ENCODE peak calls at places on chromosomes 3 and 15, in four cellular contexts. Y is heart left ventricle; W is heart right ventricle; Q is naive thymus-derived CD4-positive, alpha-beta T cell. E is an unnamed sample. For H3K9me3, H3K36me3 and H3K4me1, the result is how much of the 10 kb centered on the place peaks cover.

GRCh38 chr15:68368731-68369435 is 63.1 kb downstream of the ITGA11 start:
- DNase-seq in Y (no peak), W (no peak), Q (no peak), E (no peak)

GRCh38 chr3:23202203-23202920 is 765 bp upstream of the UBE2E2 start:
- DNase-seq in Y (peak), W (peak), Q (no peak), E (no peak)

GRCh38 chr15:52078876-52079700 is 33.5 kb downstream of the BCL2L10 start:
- DNase-seq in Y (peak), W (peak), Q (peak), E (peak)

GRCh38 chr15:45719490-45719889 is 84.7 kb downstream of the SQOR start:
- DNase-seq in Y (no peak), W (peak), Q (no peak), E (no peak)

GRCh38 chr15:48582472-48583235 is 62.9 kb downstream of the FBN1 start:
- DNase-seq in Y (no peak), W (peak), Q (no peak), E (no peak)

GRCh38 chr3:132135628-132136333 is 101.0 kb upstream of the CPNE4 start:
- DNase-seq in Y (no peak), W (no peak), Q (no peak), E (no peak)

GRCh38 chr3:195075199-195075940 is 195.6 kb downstream of the XXYLT1 start:
- DNase-seq in Y (peak), W (no peak), Q (no peak), E (no peak)

GRCh38 chr3:138835177-138835757 is 539 bp upstream of the PIK3CB start:
- DNase-seq in Y (no peak), W (no peak), Q (no peak), E (no peak)

GRCh38 chr3:15271785-15272381 is 60.5 kb downstream of the SH3BP5 start:
- DNase-seq in Y (peak), W (peak), Q (peak), E (peak)

GRCh38 chr15:87626835-87627234 is 629.7 kb downstream of the NTRK3 start:
- DNase-seq in Y (no peak), W (no peak), Q (no peak), E (no peak)

GRCh38 chr3:101779808-101780366 is 876 bp downstream of the NXPE3 start:
- DNase-seq in Y (no peak), W (no peak), Q (no peak), E (no peak)

GRCh38 chr15:73582961-73583360 is 50.2 kb downstream of the NPTN start:
- DNase-seq in Y (no peak), W (no peak), Q (no peak), E (no peak)

GRCh38 chr3:130789678-130790340 is 43.2 kb upstream of the PIK3R4 start:
- DNase-seq in Y (no peak), W (no peak), Q (no peak), E (no peak)

GRCh38 chr15:91945385-91945784 is 91.9 kb downstream of the SLCO3A1 start:
- DNase-seq in Y (no peak), W (no peak), Q (no peak), E (no peak)

GRCh38 chr15:73225358-73226015 is 143.3 kb downstream of the HCN4 start:
- DNase-seq in Y (no peak), W (no peak), Q (peak), E (peak)

GRCh38 chr3:15575446-15575845 is 25.9 kb downstream of the HACL1 start:
- DNase-seq in Y (no peak), W (no peak), Q (no peak), E (no peak)

GRCh38 chr3:86938706-86939105 is 52.2 kb downstream of the VGLL3 start:
- DNase-seq in Y (no peak), W (no peak), Q (no peak), E (no peak)

GRCh38 chr3:135860761-135861160 is 104.8 kb upstream of the PPP2R3A start:
- DNase-seq in Y (no peak), W (no peak), Q (no peak), E (no peak)

GRCh38 chr15:66701422-66702034 is 508 bp upstream of the SMAD6 start:
- DNase-seq in Y (peak), W (peak), Q (peak), E (peak)

GRCh38 chr3:99891610-99892285 is 74.1 kb downstream of the CMSS1 start:
- DNase-seq in Y (no peak), W (no peak), Q (no peak), E (no peak)

GRCh38 chr3:187773963-187774789 is 28.9 kb upstream of the BCL6 start:
- DNase-seq in Y (no peak), W (peak), Q (no peak), E (no peak)

GRCh38 chr15:25849431-25849921 is 13.7 kb downstream of the ATP10A start:
- DNase-seq in Y (peak), W (peak), Q (no peak), E (no peak)

GRCh38 chr15:69141286-69141701 is 19.1 kb upstream of the GLCE start:
- DNase-seq in Y (no peak), W (no peak), Q (no peak), E (no peak)

GRCh38 chr15:67149068-67149841 is 83.9 kb downstream of the SMAD3 start:
- DNase-seq in Y (no peak), W (no peak), Q (no peak), E (no peak)

GRCh38 chr3:169583269-169583668 is 80.2 kb downstream of the MECOM start:
- DNase-seq in Y (no peak), W (no peak), Q (no peak), E (no peak)

GRCh38 chr3:18840535-18841137 is 307.7 kb upstream of the KCNH8 start:
- DNase-seq in Y (no peak), W (no peak), Q (no peak), E (no peak)

GRCh38 chr3:126432901-126433480 is 38.3 kb downstream of the CFAP100 start:
- DNase-seq in Y (no peak), W (no peak), Q (peak), E (no peak)

GRCh38 chr15:100001405-100001804 is 268.2 kb upstream of the LYSMD4 start:
- DNase-seq in Y (no peak), W (no peak), Q (no peak), E (no peak)

GRCh38 chr15:40915679-40916078 is 13.5 kb upstream of the DLL4 start:
- DNase-seq in Y (no peak), W (no peak), Q (no peak), E (no peak)

GRCh38 chr3:171132873-171133272 is 106.4 kb upstream of the SLC2A2 start:
- DNase-seq in Y (no peak), W (no peak), Q (no peak), E (no peak)

GRCh38 chr3:109702252-109702651 is 364.9 kb upstream of the DPPA4 start:
- DNase-seq in Y (no peak), W (no peak), Q (no peak), E (no peak)

GRCh38 chr15:69958494-69959134 is 139.1 kb downstream of the TLE3 start:
- DNase-seq in Y (no peak), W (no peak), Q (no peak), E (no peak)

DNA sequence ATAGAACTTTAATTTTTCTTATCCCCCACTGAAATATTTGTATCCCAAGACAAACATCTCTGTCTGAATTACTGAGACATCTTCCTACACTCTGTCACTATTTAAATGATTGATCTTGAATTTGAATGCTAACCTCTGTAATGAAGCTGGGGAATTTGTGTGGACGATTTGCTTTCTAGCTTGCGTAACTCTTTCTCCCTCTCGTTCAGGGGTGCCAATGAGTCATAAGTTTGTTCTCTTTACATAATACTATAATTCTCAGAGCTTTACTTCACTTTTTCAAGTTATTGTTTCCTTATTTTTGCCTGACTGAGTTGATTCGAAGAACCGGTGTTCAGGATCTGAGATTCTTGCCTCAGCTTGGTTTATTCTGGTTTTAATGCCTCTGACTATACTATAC is 783.3 kb upstream of the CADM2 start:
- DNase-seq in Y (no peak), W (no peak), Q (no peak), E (no peak)
- H3K9me3 ChIP-seq in Y (under half), W (under half), Q (under half), E (under half)

GRCh38 chr3:123086110-123086642 is 19.4 kb downstream of the PDIA5 start:
- DNase-seq in Y (no peak), W (no peak), Q (no peak), E (no peak)

GRCh38 chr3:123088360-123088759 is 21.5 kb downstream of the PDIA5 start:
- DNase-seq in Y (no peak), W (no peak), Q (no peak), E (no peak)

GRCh38 chr3:123090700-123091585 is 24.1 kb downstream of the PDIA5 start:
- DNase-seq in Y (no peak), W (no peak), Q (no peak), E (no peak)

GRCh38 chr3:123092243-123092642 is 25.4 kb downstream of the PDIA5 start:
- DNase-seq in Y (no peak), W (no peak), Q (no peak), E (no peak)

DNA sequence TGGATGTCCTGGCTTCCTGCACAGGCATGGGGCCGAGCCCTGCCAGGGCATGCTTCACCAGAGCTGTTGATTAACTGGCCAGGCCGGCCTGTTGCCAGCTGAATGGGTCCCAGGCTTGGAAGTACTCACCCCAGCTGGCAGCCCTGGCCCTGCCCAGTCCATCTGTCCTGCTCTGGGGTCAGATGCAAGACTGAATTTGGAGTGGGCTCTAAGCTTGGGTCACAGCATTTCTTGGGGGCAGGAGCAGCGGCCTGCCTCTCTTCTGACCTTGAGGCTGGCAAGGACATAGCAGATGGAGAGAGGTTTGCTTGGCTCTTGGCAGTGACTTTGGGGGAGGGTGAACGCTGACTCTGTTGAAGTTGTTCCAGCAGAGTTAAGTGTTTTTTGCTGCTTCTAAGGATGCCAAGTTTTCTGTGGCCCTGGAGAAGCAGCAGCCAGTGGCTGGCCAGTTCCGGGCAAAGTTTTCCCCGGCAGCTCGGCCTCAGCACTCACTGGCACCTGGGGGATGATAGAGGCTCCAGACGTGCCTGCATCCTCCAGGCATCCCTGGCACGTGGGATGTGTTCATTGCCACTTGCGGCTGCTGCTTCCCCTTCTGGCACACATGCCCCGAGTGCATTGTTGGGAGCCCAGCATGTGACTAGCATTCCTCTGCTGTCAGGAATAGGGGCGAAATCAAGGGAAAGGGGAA is 22.9 kb downstream of the PDIA5 start:
- DNase-seq in Y (peak), W (peak), Q (no peak), E (no peak)
- H3K36me3 ChIP-seq in Y (under half), W (under half), Q (under half), E (under half)

GRCh38 chr15:58588096-58588495 is 156.3 kb downstream of the LIPC start:
- DNase-seq in Y (no peak), W (no peak), Q (no peak), E (no peak)

GRCh38 chr15:58587481-58587880 is 155.7 kb downstream of the LIPC start:
- DNase-seq in Y (no peak), W (no peak), Q (no peak), E (no peak)

GRCh38 chr15:58590901-58591300 is 158.6 kb downstream of the ADAM10 start:
- DNase-seq in Y (no peak), W (no peak), Q (no peak), E (no peak)

GRCh38 chr15:58590236-58590635 is 158.4 kb downstream of the LIPC start:
- DNase-seq in Y (no peak), W (no peak), Q (no peak), E (no peak)

DNA sequence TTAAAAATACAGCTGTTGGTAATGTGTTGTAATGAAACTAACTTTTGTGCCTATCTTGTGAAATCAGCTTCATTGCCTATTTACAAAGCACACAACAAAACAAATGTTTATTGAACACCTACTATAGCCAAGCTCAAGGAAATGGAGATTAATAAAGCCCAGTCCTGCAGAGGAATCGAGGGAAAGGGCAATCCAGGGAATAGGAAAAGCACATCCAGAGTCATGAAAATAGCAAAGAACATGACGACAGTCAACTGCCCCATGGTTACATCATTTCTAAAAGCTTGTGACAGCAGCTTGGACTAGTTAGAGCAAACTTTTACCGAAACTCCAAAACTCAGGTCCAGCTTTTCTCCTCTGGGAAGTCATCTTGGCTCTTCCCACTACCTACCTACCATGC is 157.3 kb downstream of the LIPC start:
- DNase-seq in Y (no peak), W (no peak), Q (no peak), E (no peak)
- H3K4me1 ChIP-seq in Y (under half), W (under half), Q (under half), E (under half)

DNA sequence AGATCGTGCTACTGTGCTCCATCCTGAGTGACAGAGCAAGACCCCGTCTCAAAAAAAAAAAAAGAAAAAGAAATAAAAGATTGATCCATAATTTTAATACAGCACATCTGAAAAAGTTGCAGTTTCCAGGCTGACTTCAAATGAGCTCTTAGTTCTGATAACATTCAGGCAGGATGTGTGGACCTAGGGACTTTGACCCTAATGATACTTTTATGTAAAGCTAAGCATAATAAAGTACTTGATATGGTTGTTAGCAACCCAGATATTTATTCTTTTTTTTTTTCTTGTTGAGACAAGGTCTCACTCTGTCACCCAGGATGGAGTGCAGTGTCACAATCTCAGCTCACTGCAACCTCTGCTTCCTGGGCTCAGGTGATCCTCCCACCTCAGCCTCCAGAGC is 10.8 kb upstream of the GK5 start:
- DNase-seq in Y (no peak), W (no peak), Q (no peak), E (no peak)
- H3K9me3 ChIP-seq in Y (under half), W (under half), Q (under half), E (under half)

DNA sequence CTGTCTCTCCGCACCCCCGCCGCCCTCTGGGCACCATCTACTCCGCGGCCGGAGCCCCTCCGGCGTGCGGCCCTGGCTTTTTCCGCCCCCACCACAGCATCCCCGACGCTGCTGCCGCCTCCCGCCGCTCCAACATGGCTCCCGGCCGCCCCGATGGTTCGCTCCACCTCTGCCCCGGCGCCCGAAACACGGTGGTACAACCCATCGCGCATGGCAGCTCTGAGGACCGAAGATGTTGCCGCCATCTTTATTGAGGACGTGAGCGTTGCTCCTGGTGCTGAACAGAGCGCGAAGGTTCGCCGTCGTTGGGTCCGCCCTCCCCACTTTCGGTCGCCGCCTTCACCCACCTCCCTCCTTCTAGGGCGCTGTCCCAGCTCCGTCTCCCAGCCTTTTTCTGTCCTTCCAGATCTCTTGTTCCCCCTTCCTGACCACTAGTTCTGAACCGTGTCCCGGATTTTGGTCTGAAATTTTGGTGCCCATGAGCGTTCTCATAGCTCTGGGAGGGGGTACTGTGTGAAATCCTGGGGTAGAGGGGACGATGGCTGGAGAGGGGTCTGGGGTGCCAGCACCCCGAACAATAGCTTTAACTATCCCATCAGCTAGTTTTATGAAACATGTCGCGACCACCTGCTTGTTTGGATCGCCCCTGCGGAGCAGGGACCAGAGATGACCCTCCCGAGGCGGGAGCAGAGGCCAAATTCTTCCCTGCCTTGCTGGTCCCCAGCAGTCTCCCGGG is at the start of gene CELSR3:
- DNase-seq in Y (peak), W (peak), Q (peak), E (peak)
- H3K36me3 ChIP-seq in Y (under half), W (under half), Q (under half), E (under half)

GRCh38 chr3:149611149-149611548 is 46.7 kb downstream of the WWTR1 start:
- DNase-seq in Y (no peak), W (no peak), Q (no peak), E (no peak)
- H3K4me1 ChIP-seq in Y (half or more), W (half or more), Q (under half), E (under half)

GRCh38 chr15:80527961-80528360 is 123.8 kb downstream of the ARNT2 start:
- DNase-seq in Y (no peak), W (no peak), Q (no peak), E (no peak)

GRCh38 chr15:80531388-80532184 is 127.4 kb downstream of the ARNT2 start:
- DNase-seq in Y (no peak), W (no peak), Q (no peak), E (no peak)

GRCh38 chr15:80527406-80527805 is 123.2 kb downstream of the ARNT2 start:
- DNase-seq in Y (no peak), W (no peak), Q (no peak), E (no peak)

GRCh38 chr15:80533934-80534333 is 129.8 kb downstream of the ARNT2 start:
- DNase-seq in Y (no peak), W (no peak), Q (no peak), E (no peak)

GRCh38 chr15:80530737-80531365 is 126.7 kb downstream of the ARNT2 start:
- DNase-seq in Y (no peak), W (no peak), Q (no peak), E (no peak)
- H3K9me3 ChIP-seq in Y (under half), W (under half), Q (under half), E (under half)